ENCODE peak calls at places on chromosomes 5 and 9, in six cellular contexts. O is WTC11, P is dorsolateral prefrontal cortex, K is A172, B is gastrocnemius medialis, Y is SW480. X is an unnamed sample.

GRCh38 chr5:97096096-97096648 is 46.2 kb downstream of the LIX1 start:
- DNase-seq in O (no peak), Y (no peak), P (no peak), B (no peak), K (peak; percentile 48), X (peak; percentile 78)

GRCh38 chr5:147098233-147098790 is 136.5 kb upstream of the STK32A start:
- DNase-seq in P (no peak), Y (peak; percentile 50), B (no peak), K (peak; percentile 68), O (peak; percentile 49), X (peak; percentile 61)

GRCh38 chr9:86503926-86504325 is 149.7 kb upstream of the TUT7 start:
- DNase-seq in K (no peak), P (no peak), O (no peak), B (no peak), Y (no peak), X (no peak)

GRCh38 chr9:135328485-135329417 is 150.8 kb upstream of the PPP1R26 start:
- DNase-seq in Y (no peak), K (no peak), P (no peak), O (peak; percentile 5), B (no peak), X (no peak)

GRCh38 chr9:33628865-33629410 is 104.9 kb downstream of the ANKRD18B start:
- DNase-seq in K (no peak), O (no peak), B (no peak), P (no peak), Y (no peak), X (no peak)

GRCh38 chr9:108634164-108634563 is 221.6 kb downstream of the ACTL7B start:
- DNase-seq in K (peak; percentile 81), O (no peak), B (no peak), Y (peak; percentile 90), P (no peak), X (peak; percentile 81)

GRCh38 chr5:180594311-180595045 is 3.2 kb upstream of the SCGB3A1 start:
- DNase-seq in P (no peak), B (no peak), K (no peak), O (no peak), Y (no peak), X (no peak)

GRCh38 chr5:36590513-36591286 is 15.7 kb upstream of the SLC1A3 start:
- DNase-seq in O (no peak), P (no peak), K (no peak), B (no peak), Y (no peak), X (no peak)

GRCh38 chr9:87662808-87663528 is 63.0 kb upstream of the CTSL start:
- DNase-seq in P (peak; percentile 58), Y (peak; percentile 50), K (peak; percentile 97), B (no peak), O (peak; percentile 94), X (peak; percentile 93)

X was measured in M059J.